ENCODE peak calls at places on chromosomes 1 and 21, in seven cellular contexts. H, Q, Z, N, K, C and Y are unnamed samples.

GRCh38 chr1:243842978-243843490 is 7.0 kb downstream of the AKT3 start:
- DNase-seq in H (peak), Q (peak), Z (no peak), N (no peak), K (peak), C (peak), Y (no peak)

GRCh38 chr1:170927955-170928850 is 7.1 kb upstream of the MROH9 start:
- DNase-seq in H (no peak), Q (peak), Z (no peak), N (no peak), K (peak), C (peak), Y (no peak)

GRCh38 chr1:210236386-210236839 is 3.8 kb downstream of the SERTAD4 start:
- DNase-seq in H (no peak), Q (no peak), Z (no peak), N (no peak), K (peak), C (peak), Y (no peak)

GRCh38 chr1:230717251-230717650 is 3.3 kb upstream of the AGT start:
- DNase-seq in H (no peak), Q (no peak), Z (no peak), N (no peak), K (no peak), C (peak), Y (no peak)

GRCh38 chr1:96772349-96772748 is 50.8 kb downstream of the PTBP2 start:
- DNase-seq in H (no peak), Q (no peak), Z (no peak), N (no peak), K (no peak), C (no peak), Y (no peak)

GRCh38 chr1:232868793-232869491 is 63.7 kb downstream of the MAP10 start:
- DNase-seq in H (peak), Q (peak), Z (no peak), N (no peak), K (peak), C (peak), Y (no peak)

GRCh38 chr1:16920951-16921350 is 780 bp upstream of the CROCC start:
- DNase-seq in H (no peak), Q (no peak), Z (no peak), N (no peak), K (no peak), C (no peak), Y (no peak)

GRCh38 chr1:3940911-3941310 is 40.8 kb upstream of the C1orf174 start:
- DNase-seq in H (no peak), Q (no peak), Z (no peak), N (no peak), K (no peak), C (no peak), Y (no peak)

GRCh38 chr1:114668373-114668772 is 1.5 kb downstream of the DENND2C start:
- DNase-seq in H (no peak), Q (no peak), Z (no peak), N (no peak), K (no peak), C (no peak), Y (no peak)

GRCh38 chr1:227490478-227490877 is 72.9 kb upstream of the ZNF678 start:
- DNase-seq in H (no peak), Q (no peak), Z (no peak), N (no peak), K (no peak), C (no peak), Y (no peak)

GRCh38 chr21:44428281-44428942 is 26.9 kb upstream of the LRRC3 start:
- DNase-seq in H (peak), Q (peak), Z (no peak), N (peak), K (no peak), C (no peak), Y (peak)

GRCh38 chr1:228275435-228276342 is 67.8 kb downstream of the OBSCN start:
- DNase-seq in H (peak), Q (peak), Z (peak), N (peak), K (peak), C (peak), Y (peak)

GRCh38 chr1:116762781-116763115 is 8.5 kb downstream of the CD2 start:
- DNase-seq in H (no peak), Q (no peak), Z (no peak), N (no peak), K (no peak), C (no peak), Y (peak)

GRCh38 chr1:25064465-25065238 is 134.6 kb upstream of the RUNX3 start:
- DNase-seq in H (no peak), Q (no peak), Z (no peak), N (no peak), K (no peak), C (no peak), Y (no peak)

GRCh38 chr1:154686507-154686906 is 78.5 kb upstream of the ADAR start:
- DNase-seq in H (no peak), Q (no peak), Z (no peak), N (no peak), K (no peak), C (no peak), Y (no peak)

GRCh38 chr1:94462606-94463005 is 44.4 kb downstream of the ABCD3 start:
- DNase-seq in H (no peak), Q (no peak), Z (no peak), N (no peak), K (no peak), C (no peak), Y (no peak)

GRCh38 chr1:119711804-119712341 is at the start of gene PHGDH:
- DNase-seq in H (peak), Q (peak), Z (peak), N (peak), K (peak), C (peak), Y (peak)

GRCh38 chr1:3795453-3796214 is 664 bp downstream of the LRRC47 start:
- DNase-seq in H (no peak), Q (no peak), Z (no peak), N (no peak), K (no peak), C (no peak), Y (no peak)

GRCh38 chr1:56788102-56788501 is 31.1 kb downstream of the FYB2 start:
- DNase-seq in H (no peak), Q (no peak), Z (no peak), N (no peak), K (no peak), C (no peak), Y (no peak)

GRCh38 chr1:64878931-64879710 is 87.2 kb downstream of the JAK1 start:
- DNase-seq in H (no peak), Q (no peak), Z (no peak), N (no peak), K (no peak), C (no peak), Y (peak)

GRCh38 chr21:41208946-41209345 is 41.0 kb downstream of the BACE2 start:
- DNase-seq in H (no peak), Q (no peak), Z (no peak), N (no peak), K (no peak), C (no peak), Y (no peak)

GRCh38 chr1:112833806-112834205 is 118.7 kb upstream of the PPM1J start:
- DNase-seq in H (no peak), Q (no peak), Z (no peak), N (no peak), K (no peak), C (no peak), Y (no peak)

GRCh38 chr1:12593621-12594066 is 24.4 kb downstream of the DHRS3 start:
- DNase-seq in H (no peak), Q (peak), Z (no peak), N (no peak), K (peak), C (peak), Y (no peak)

GRCh38 chr1:93061895-93062792 is 16.9 kb upstream of the MTF2 start:
- DNase-seq in H (peak), Q (peak), Z (no peak), N (peak), K (peak), C (peak), Y (no peak)

GRCh38 chr1:13935336-13935735 is 235.3 kb downstream of the PRDM2 start:
- DNase-seq in H (no peak), Q (no peak), Z (no peak), N (no peak), K (no peak), C (no peak), Y (no peak)

DNA sequence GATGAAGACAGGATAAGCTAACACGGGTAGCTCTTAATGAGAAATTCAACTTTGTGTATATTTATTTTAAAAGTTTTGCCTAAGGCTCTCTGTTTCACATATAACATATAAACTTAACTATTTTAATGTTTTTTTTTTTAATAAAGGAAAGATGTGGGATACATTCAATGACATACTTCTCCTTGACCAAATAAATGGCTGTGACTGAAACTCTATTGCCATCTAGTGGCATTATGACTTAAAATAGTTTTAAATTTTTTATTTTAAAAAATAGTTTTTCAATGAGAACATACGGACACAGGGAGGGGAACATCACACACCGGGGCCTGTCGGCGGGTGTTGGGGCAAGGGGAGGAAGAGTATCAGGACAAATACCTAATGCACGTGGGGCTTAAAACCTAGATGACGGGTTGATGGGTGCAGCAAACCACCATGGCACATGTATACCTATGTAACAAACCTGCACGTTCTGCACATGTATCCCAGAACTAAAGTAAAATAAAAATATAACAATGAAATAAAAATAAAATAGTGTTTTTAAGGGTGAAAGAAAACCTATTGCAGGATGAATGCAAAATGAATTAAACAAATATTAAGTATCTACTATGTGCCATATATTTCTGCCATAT is 83.4 kb downstream of the LYST start:
- DNase-seq in H (peak), Q (peak), Z (no peak), N (no peak), K (peak), C (peak), Y (no peak)
- TF ChIP-seq CTCF in H (peak), Q (peak), Z (no peak), N (peak), K (peak), C (peak), Y (peak)

GRCh38 chr21:29360799-29361765 is 62.4 kb downstream of the BACH1 start:
- DNase-seq in H (peak), Q (peak), Z (no peak), N (peak), K (no peak), C (no peak), Y (no peak)
- TF ChIP-seq CTCF in H (no peak), Q (no peak), Z (no peak), N (peak), K (no peak), C (no peak), Y (peak)

DNA sequence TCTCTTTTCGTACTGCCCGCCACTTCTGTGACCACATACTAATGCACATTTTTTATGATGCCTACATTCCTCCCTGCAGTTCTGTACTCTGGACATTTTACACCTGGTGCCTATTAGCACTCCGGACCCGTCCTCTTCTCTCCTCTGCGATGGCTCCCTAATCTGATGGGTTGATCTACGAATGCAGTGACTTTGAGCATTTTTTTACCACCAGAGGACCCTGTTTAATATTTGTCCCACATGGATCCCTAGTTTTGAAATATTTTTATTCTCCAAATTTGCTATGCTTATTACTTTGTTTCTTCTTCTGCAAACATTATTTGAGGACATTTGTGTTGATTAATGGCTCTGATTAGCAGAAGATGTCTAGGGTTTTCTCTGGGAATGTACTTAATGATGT is 5.2 kb downstream of the PPFIA4 start:
- DNase-seq in H (no peak), Q (no peak), Z (no peak), N (no peak), K (no peak), C (no peak), Y (no peak)
- TF ChIP-seq CTCF in H (no peak), Q (peak), Z (no peak), N (no peak), K (peak), C (peak), Y (no peak)

GRCh38 chr1:40664791-40665190 is 691 bp downstream of the RIMS3 start:
- DNase-seq in H (no peak), Q (no peak), Z (no peak), N (no peak), K (no peak), C (no peak), Y (no peak)

GRCh38 chr1:40664167-40664537 is 1.3 kb downstream of the RIMS3 start:
- DNase-seq in H (no peak), Q (no peak), Z (no peak), N (no peak), K (no peak), C (no peak), Y (no peak)

GRCh38 chr1:40663324-40664166 is 1.9 kb downstream of the RIMS3 start:
- DNase-seq in H (no peak), Q (no peak), Z (no peak), N (no peak), K (peak), C (no peak), Y (no peak)

GRCh38 chr1:40662864-40663263 is 2.6 kb downstream of the RIMS3 start:
- DNase-seq in H (no peak), Q (peak), Z (no peak), N (no peak), K (peak), C (no peak), Y (no peak)

GRCh38 chr1:40665335-40666171 is at the start of gene RIMS3:
- DNase-seq in H (peak), Q (peak), Z (peak), N (peak), K (peak), C (peak), Y (peak)
- TF ChIP-seq CTCF in H (peak), Q (no peak), Z (no peak), N (peak), K (no peak), C (no peak), Y (no peak)

DNA sequence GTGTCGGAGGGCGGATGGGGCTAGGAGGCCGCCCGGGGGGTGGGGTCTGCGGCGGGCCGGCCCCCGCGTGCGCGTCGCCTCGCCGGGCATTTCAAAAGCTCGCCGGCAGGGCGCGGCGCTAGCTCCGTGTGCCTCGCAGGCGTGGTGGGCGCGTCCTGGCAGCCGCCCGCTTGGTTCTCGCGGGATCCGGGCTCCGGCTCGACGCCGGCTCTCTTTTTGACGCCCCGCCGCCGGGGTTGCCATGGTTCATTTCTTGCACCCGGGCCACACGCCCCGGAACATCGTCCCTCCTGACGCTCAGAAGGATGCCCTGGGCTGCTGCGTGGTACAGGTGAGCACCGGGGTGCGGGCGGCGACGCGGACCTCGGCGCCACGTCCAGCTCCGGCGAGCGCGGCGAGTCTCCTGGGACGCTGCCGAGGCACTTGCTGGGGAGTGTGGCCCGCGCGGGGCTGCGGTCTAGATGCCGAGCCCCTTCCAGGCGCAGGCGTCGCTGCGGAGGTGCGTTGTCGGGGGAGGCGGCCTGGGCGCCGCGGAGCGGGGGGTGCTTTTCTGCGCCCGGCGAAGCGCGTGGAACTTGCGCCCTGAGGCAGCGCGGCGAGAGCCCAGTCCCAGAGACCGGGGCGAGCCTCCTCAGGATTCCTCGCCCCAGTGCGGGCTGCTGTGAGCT is at the start of gene ZYG11A:
- DNase-seq in H (peak), Q (peak), Z (no peak), N (peak), K (peak), C (peak), Y (peak)
- TF ChIP-seq CTCF in H (peak), Q (no peak), Z (no peak), N (peak), K (peak), C (no peak), Y (peak)